ENCODE peak calls at places on chromosomes 4 and X, in four cellular contexts. H is vagina; J is esophagus squamous epithelium; O is CD8-positive, alpha-beta T cell. C is an unnamed sample. For H3K4me1, the result is how much of the 10 kb centered on the place peaks cover.

GRCh38 chrX:115318139-115318538 is 28.6 kb downstream of the LUZP4 start:
- DNase-seq in J (no peak), O (no peak), H (no peak), C (no peak)

GRCh38 chr4:96845798-96846197 is 1005.9 kb downstream of the PDHA2 start:
- DNase-seq in O (no peak), J (no peak), H (no peak), C (no peak)

GRCh38 chrX:40576291-40576690 is 4.5 kb upstream of the ATP6AP2 start:
- DNase-seq in O (no peak), J (no peak), H (no peak), C (no peak)

GRCh38 chrX:147917700-147918694 is 6.3 kb downstream of the FMR1 start:
- DNase-seq in J (no peak), H (no peak), O (no peak), C (no peak)

GRCh38 chr4:36322921-36323354 is 41.5 kb downstream of the DTHD1 start:
- DNase-seq in J (no peak), O (no peak), H (no peak), C (no peak)

GRCh38 chr4:168724960-168725359 is 228.1 kb downstream of the PALLD start:
- DNase-seq in J (no peak), H (no peak), O (no peak), C (no peak)

GRCh38 chr4:180560896-180561295 is 1682.3 kb upstream of the TENM3 start:
- DNase-seq in O (no peak), H (no peak), J (no peak), C (no peak)

GRCh38 chr4:184544711-184545409 is 70.5 kb upstream of the IRF2 start:
- DNase-seq in H (no peak), O (no peak), J (no peak), C (no peak)

GRCh38 chrX:125436855-125437254 is 117.2 kb downstream of the TEX13C start:
- DNase-seq in O (no peak), J (no peak), H (no peak), C (no peak)

GRCh38 chrX:124338733-124339514 is 6.5 kb downstream of the TEX13D start:
- DNase-seq in O (no peak), H (no peak), J (no peak), C (no peak)

GRCh38 chr4:137558951-137559350 is 26.7 kb upstream of the PCDH18 start:
- DNase-seq in J (no peak), H (no peak), O (no peak), C (no peak)

GRCh38 chrX:15679246-15679645 is 14.6 kb upstream of the CLTRN start:
- DNase-seq in O (no peak), J (no peak), H (no peak), C (no peak)

GRCh38 chrX:15678339-15678738 is 13.7 kb upstream of the CLTRN start:
- DNase-seq in H (no peak), O (no peak), J (no peak), C (no peak)

GRCh38 chrX:15686818-15687685 is 22.4 kb upstream of the CLTRN start:
- DNase-seq in J (no peak), O (peak), H (no peak), C (peak)

GRCh38 chrX:15680401-15680800 is 15.8 kb upstream of the CLTRN start:
- DNase-seq in J (no peak), H (no peak), O (no peak), C (no peak)

GRCh38 chrX:15683193-15683592 is 18.6 kb upstream of the CLTRN start:
- DNase-seq in H (no peak), J (no peak), O (no peak), C (no peak)
- H3K4me3 ChIP-seq in H (no peak), J (no peak), O (no peak), C (no peak)

GRCh38 chr4:39516407-39516966 is 10.8 kb downstream of the UGDH start:
- DNase-seq in H (no peak), J (no peak), O (no peak), C (no peak)
- H3K27ac ChIP-seq in H (no peak), J (peak), O (no peak), C (no peak)

GRCh38 chr4:140237616-140238352 is 83.8 kb upstream of the MAML3 start:
- DNase-seq in J (peak), H (no peak), O (no peak), C (peak)
- H3K4me1 ChIP-seq in J (half or more), H (under half), O (under half), C (under half)

DNA sequence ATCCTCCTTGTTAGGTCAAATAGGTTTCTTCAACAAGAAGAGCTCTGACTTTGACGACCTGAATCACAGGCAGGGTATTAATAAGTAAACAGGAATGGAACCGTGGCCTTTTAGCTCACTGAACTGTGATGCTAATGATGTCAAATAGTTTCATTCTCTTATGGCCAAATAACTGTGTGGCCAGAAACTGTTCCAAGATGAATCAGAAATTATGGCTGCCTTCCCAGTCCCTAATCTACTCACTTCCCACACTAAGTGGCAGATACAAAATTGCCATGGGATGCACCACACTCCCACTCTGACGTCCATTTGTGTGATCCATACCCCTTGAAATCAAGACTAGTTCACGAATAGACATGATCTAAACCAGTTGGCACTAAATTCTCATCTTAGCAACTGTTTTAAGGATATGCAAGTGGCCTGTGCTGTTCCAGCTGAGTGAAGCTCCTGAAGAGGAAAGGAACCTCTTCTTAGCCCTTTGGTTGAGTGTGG is 455.4 kb downstream of the IL15 start:
- DNase-seq in J (no peak), O (no peak), H (peak), C (no peak)
- H3K4me3 ChIP-seq in J (no peak), O (no peak), H (no peak), C (no peak)

DNA sequence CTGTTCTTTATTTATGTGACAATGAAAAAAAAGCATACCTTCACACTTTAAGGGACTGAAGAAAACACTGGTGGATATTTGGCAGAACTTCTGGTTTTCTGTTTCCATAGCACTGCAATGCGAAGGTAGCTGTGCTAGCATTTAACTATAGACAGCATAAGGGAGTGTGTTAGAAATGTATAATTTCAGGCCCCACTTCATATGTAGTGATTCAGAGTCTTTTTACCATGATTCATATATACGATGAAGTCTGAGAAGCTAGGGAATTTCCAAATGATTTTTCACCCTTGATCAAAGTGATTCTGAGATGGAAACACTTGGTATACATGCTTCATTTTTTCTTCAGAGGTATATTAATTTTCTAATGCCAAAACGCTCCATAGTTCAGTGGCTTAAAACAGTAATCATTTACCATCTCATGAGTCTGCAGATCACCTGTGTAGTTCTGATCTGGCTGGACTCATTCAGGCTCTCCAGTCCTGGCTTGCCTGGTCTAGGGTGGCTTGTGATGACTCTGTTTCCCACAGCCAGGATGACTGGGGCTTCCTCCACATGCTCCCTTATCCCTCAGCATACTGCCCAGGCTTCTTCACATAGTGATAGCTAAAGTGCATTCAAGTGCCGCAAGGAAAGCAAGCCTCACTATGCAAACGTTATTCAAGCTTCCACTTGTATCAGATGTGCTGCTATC is 790.2 kb downstream of the TECRL start:
- DNase-seq in J (no peak), H (no peak), O (no peak), C (no peak)
- H3K27ac ChIP-seq in J (no peak), H (no peak), O (no peak), C (no peak)

GRCh38 chr4:139311909-139312308 is 9.6 kb upstream of the NDUFC1 start:
- DNase-seq in J (no peak), H (no peak), O (no peak), C (no peak)
- H3K4me1 ChIP-seq in J (half or more), H (under half), O (under half), C (under half)

C was measured in SJCRH30.